ENCODE peak calls at places on chromosomes 3 and 15, in seven cellular contexts. L, T, N, G, O, H and F are unnamed samples.

GRCh38 chr15:72751751-72752455 is 31.7 kb downstream of the ADPGK start:
- DNase-seq in L (no peak), T (no peak), N (no peak), G (no peak), O (no peak), H (no peak), F (no peak)

GRCh38 chr3:56693750-56694149 is 10.7 kb upstream of the TASOR start:
- DNase-seq in L (no peak), T (no peak), N (no peak), G (no peak), O (no peak), H (peak), F (no peak)

GRCh38 chr15:74141591-74141990 is 11.2 kb downstream of the ISLR2 start:
- DNase-seq in L (no peak), T (no peak), N (no peak), G (no peak), O (no peak), H (no peak), F (no peak)

GRCh38 chr3:183253961-183254815 is 1.1 kb downstream of the B3GNT5 start:
- DNase-seq in L (no peak), T (no peak), N (no peak), G (no peak), O (no peak), H (peak), F (no peak)

GRCh38 chr3:42228796-42229195 is 37.2 kb downstream of the CCK start:
- DNase-seq in L (peak), T (no peak), N (peak), G (no peak), O (no peak), H (no peak), F (no peak)

GRCh38 chr3:86793786-86794185 is 197.2 kb downstream of the VGLL3 start:
- DNase-seq in L (peak), T (no peak), N (no peak), G (no peak), O (no peak), H (no peak), F (no peak)

GRCh38 chr3:71713041-71713440 is 12.2 kb downstream of the EIF4E3 start:
- DNase-seq in L (peak), T (no peak), N (no peak), G (no peak), O (no peak), H (no peak), F (no peak)

GRCh38 chr3:157104928-157105652 is 54.9 kb downstream of the CCNL1 start:
- DNase-seq in L (no peak), T (no peak), N (peak), G (peak), O (no peak), H (no peak), F (no peak)

GRCh38 chr3:24196526-24196925 is 251.4 kb downstream of the NR1D2 start:
- DNase-seq in L (no peak), T (no peak), N (no peak), G (no peak), O (no peak), H (no peak), F (no peak)

GRCh38 chr15:70362350-70362749 is 264.6 kb upstream of the TLE3 start:
- DNase-seq in L (no peak), T (no peak), N (no peak), G (peak), O (peak), H (no peak), F (no peak)

GRCh38 chr3:97350976-97351375 is 413.6 kb upstream of the ARL6 start:
- DNase-seq in L (no peak), T (no peak), N (no peak), G (no peak), O (no peak), H (no peak), F (no peak)

GRCh38 chr3:146746190-146746589 is 141.0 kb upstream of the PLSCR5 start:
- DNase-seq in L (peak), T (no peak), N (no peak), G (no peak), O (no peak), H (peak), F (no peak)

GRCh38 chr3:64318001-64318400 is 92.7 kb upstream of the PRICKLE2 start:
- DNase-seq in L (no peak), T (no peak), N (no peak), G (no peak), O (no peak), H (no peak), F (no peak)

GRCh38 chr3:142501004-142501926 is 53.4 kb upstream of the XRN1 start:
- DNase-seq in L (peak), T (no peak), N (no peak), G (no peak), O (no peak), H (peak), F (no peak)

DNA sequence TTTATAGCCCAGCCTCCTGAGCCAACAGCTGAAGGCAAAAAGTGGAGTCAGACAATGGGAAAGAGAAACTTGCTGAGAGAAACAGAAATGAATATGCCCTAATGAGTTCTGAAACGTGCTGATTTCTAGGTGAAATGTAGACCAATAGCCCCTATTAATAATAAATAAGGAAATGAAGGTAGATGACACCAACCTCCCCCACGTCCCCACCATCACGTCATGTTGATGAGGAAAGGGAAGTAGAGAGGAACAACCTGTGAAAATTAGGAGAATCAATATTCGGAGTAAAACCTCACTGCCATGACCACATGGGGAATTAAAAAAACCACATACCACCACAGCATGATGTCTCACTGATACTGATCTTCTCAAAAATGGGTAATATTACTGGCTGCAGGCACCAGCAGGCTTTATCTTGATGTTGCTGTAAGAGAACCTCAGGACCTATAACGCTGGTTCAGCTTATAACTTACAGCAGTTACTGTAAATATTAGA is 64.0 kb downstream of the KAT2B start:
- DNase-seq in L (no peak), T (no peak), N (no peak), G (no peak), O (no peak), H (no peak), F (no peak)
- H3K27ac ChIP-seq in L (no peak), T (no peak), N (no peak), G (no peak), O (no peak), H (no peak), F (peak)

GRCh38 chr15:60520041-60520824 is 41.3 kb upstream of the ICE2 start:
- DNase-seq in L (peak), T (no peak), N (no peak), G (no peak), O (no peak), H (no peak), F (no peak)
- H3K27ac ChIP-seq in L (no peak), T (no peak), N (no peak), G (no peak), O (no peak), H (no peak), F (no peak)

GRCh38 chr3:78641703-78642102 is 1126.1 kb downstream of the ROBO1 start:
- DNase-seq in L (peak), T (no peak), N (no peak), G (no peak), O (no peak), H (peak), F (no peak)

GRCh38 chr3:78645628-78646310 is 1122.0 kb downstream of the ROBO1 start:
- DNase-seq in L (peak), T (no peak), N (peak), G (no peak), O (no peak), H (peak), F (no peak)

GRCh38 chr3:78647735-78648134 is 1120.1 kb downstream of the ROBO1 start:
- DNase-seq in L (no peak), T (no peak), N (no peak), G (no peak), O (no peak), H (no peak), F (no peak)

GRCh38 chr3:78644847-78645246 is 1123.0 kb downstream of the ROBO1 start:
- DNase-seq in L (no peak), T (no peak), N (no peak), G (no peak), O (no peak), H (peak), F (no peak)

GRCh38 chr3:78642471-78642870 is 1125.3 kb downstream of the ROBO1 start:
- DNase-seq in L (no peak), T (no peak), N (no peak), G (no peak), O (no peak), H (peak), F (no peak)
- H3K27ac ChIP-seq in L (no peak), T (no peak), N (no peak), G (no peak), O (no peak), H (peak), F (no peak)

DNA sequence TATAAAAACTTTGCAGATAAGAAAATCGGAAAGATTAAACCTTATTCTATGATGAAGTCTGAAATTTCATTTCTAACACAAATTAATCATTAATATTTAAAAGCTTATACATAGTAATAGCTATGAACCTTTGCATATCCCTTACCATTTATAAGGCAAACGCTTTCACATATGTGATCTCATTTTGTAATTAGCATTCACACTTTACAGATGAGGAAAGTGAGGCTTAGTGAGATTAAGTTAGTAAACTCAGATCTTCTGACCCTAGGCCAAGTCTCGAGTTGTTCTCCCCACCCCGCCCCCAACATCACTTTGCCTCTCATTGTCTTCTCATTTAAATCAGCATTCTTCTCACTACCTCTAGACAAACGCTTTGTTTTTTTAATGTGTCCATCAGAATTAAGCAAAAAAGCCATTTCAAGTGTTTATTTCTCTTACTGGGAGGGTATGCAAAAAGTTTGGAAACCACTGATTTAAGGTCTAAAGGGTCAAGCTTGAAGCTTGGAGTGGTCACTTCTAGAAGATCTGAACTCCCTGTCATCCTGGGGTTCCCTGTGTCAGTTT is 172.9 kb upstream of the BCL6 start:
- DNase-seq in L (no peak), T (no peak), N (no peak), G (no peak), O (no peak), H (no peak), F (no peak)
- H3K27ac ChIP-seq in L (no peak), T (peak), N (peak), G (no peak), O (no peak), H (no peak), F (no peak)

GRCh38 chr3:30756218-30756617 is 138.2 kb downstream of the GADL1 start:
- DNase-seq in L (no peak), T (no peak), N (no peak), G (no peak), O (no peak), H (no peak), F (no peak)
- H3K27ac ChIP-seq in L (no peak), T (no peak), N (no peak), G (no peak), O (no peak), H (no peak), F (no peak)

DNA sequence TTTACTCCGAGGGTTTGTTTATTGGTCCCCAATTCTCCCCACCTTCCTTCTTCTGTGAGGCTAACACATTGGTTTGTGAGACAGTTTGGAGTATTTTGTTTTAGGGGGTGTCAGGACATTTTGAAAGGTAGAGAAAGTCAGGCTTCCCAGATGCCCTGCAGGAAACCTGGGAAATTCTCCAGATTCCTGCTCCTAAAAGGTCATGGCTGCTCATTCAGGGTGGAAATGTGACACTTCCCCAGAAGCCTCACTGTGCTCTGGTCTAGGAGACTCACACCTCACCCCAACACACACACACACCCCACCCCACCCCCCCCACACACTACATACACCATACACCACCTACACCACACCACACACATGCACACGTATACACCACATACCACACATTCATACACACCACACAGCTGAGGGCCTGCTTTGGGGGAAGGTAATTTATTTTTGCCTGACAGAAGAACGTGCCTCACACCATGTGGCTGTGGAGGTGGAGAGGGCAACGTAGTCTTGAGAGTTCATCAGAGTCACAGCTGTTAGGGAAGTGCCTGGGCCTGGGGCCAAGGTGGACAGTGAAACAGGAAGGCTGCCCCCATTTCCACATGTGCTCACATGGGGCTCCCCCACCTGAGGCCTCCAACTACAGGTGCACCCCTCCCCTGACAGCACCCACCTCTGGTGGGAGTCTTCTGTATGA is 40.4 kb upstream of the LIMD1 start:
- DNase-seq in L (no peak), T (peak), N (peak), G (no peak), O (no peak), H (peak), F (no peak)
- H3K27ac ChIP-seq in L (peak), T (no peak), N (peak), G (no peak), O (no peak), H (peak), F (no peak)

GRCh38 chr15:65901336-65901735 is 32.0 kb downstream of the RAB11A start:
- DNase-seq in L (no peak), T (no peak), N (no peak), G (no peak), O (no peak), H (no peak), F (no peak)
- H3K27ac ChIP-seq in L (no peak), T (no peak), N (no peak), G (no peak), O (no peak), H (no peak), F (no peak)

DNA sequence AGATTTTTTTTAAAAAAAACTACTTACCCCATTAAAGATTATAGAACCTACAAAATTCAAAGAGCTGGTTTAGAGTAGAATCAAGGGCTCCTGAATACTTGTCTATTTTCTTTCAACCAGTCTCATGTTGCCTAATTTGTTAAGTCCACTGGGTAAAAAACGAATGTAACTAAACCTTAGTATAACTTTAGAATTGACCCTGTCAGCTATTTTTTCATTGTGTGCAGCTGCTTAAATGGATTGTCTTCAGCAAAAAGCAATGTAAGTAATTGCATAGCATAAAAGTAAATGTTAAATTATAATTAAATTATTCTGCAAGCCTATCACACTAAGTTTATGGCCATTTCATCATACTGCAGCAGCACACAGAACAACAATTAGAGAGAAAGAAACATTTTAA is 268.5 kb upstream of the AGTR1 start:
- DNase-seq in L (no peak), T (no peak), N (no peak), G (no peak), O (no peak), H (no peak), F (no peak)
- H3K27ac ChIP-seq in L (no peak), T (no peak), N (no peak), G (no peak), O (no peak), H (no peak), F (no peak)

GRCh38 chr15:90680371-90680935 is 36.7 kb upstream of the BLM start:
- DNase-seq in L (peak), T (no peak), N (no peak), G (no peak), O (no peak), H (no peak), F (no peak)
- H3K27ac ChIP-seq in L (peak), T (peak), N (no peak), G (no peak), O (peak), H (no peak), F (no peak)